ENCODE peak calls at places on chromosomes 3 and 15, in eight cellular contexts. P is fibroblast of lung, D is BE2C, F is GM12865, B is NB4, T is left ventricle myocardium inferior, V is lower lobe of right lung, O is BJ. J is an unnamed sample.

GRCh38 chr3:64384561-64384960 is 159.3 kb upstream of the PRICKLE2 start:
- DNase-seq in D (no peak), T (no peak), B (no peak), F (no peak), V (no peak), P (no peak), O (no peak), J (no peak)

GRCh38 chr15:22808761-22809280 is 22.4 kb downstream of the NIPA1 start:
- DNase-seq in V (no peak), P (peak; percentile 68), O (no peak), D (no peak), T (no peak), F (no peak), B (no peak), J (no peak)

GRCh38 chr3:11010406-11011165 is 18.0 kb downstream of the SLC6A1 start:
- DNase-seq in T (no peak), O (no peak), F (no peak), B (no peak), D (no peak), V (no peak), P (no peak), J (no peak)

GRCh38 chr3:51434746-51435323 is 43.8 kb downstream of the RBM15B start:
- DNase-seq in D (peak; percentile 19), V (no peak), O (no peak), B (peak; percentile 71), T (no peak), F (peak; percentile 63), P (peak; percentile 41), J (peak; percentile 38)

GRCh38 chr3:12049675-12050074 is 45.5 kb downstream of the SYN2 start:
- DNase-seq in P (peak; percentile 4), V (no peak), T (no peak), F (no peak), D (no peak), O (no peak), B (peak; percentile 13), J (no peak)

GRCh38 chr15:79853492-79854328 is 43.1 kb downstream of the MTHFS start:
- DNase-seq in D (peak; percentile 82), O (peak; percentile 44), P (peak; percentile 84), B (peak; percentile 84), V (peak; percentile 53), F (peak; percentile 86), T (peak; percentile 29), J (peak; percentile 76)

GRCh38 chr3:79041621-79042020 is 726.2 kb downstream of the ROBO1 start:
- DNase-seq in V (no peak), D (no peak), T (no peak), B (no peak), P (peak; percentile 42), O (no peak), F (no peak), J (no peak)

GRCh38 chr3:86416334-86416733 is 574.6 kb downstream of the VGLL3 start:
- DNase-seq in O (no peak), F (no peak), V (no peak), T (no peak), P (peak; percentile 25), B (no peak), D (no peak), J (no peak)

GRCh38 chr3:17355591-17355990 is 386.8 kb downstream of the TBC1D5 start:
- DNase-seq in D (no peak), P (peak; percentile 16), T (no peak), O (peak; percentile 28), F (no peak), B (no peak), V (no peak), J (no peak)

GRCh38 chr3:127694467-127695215 is 21.9 kb downstream of the ABTB1 start:
- DNase-seq in P (peak; percentile 11), F (peak; percentile 59), D (peak; percentile 77), T (peak; percentile 73), B (peak; percentile 65), O (no peak), V (peak; percentile 71), J (peak; percentile 54)
- TF ChIP-seq CTCF in P (peak; percentile 6), F (peak; percentile 27), D (peak; percentile 60), T (peak; percentile 68), B (peak; percentile 44), O (peak; percentile 19), V (peak; percentile 29), J (no peak)

GRCh38 chr3:142975316-142975995 is 12.0 kb upstream of the PAQR9 start:
- DNase-seq in B (no peak), F (no peak), T (no peak), P (no peak), V (no peak), O (no peak), D (no peak), J (no peak)
- TF ChIP-seq CTCF in B (no peak), F (peak; percentile 9), T (no peak), P (no peak), V (no peak), O (no peak), D (peak; percentile 18), J (no peak)

GRCh38 chr3:130480736-130481135 is 36.2 kb upstream of the COL6A6 start:
- DNase-seq in T (no peak), B (peak; percentile 40), O (no peak), V (no peak), D (peak; percentile 26), P (peak; percentile 42), F (peak; percentile 18), J (no peak)
- TF ChIP-seq CTCF in T (peak; percentile 48), B (peak; percentile 27), O (peak; percentile 50), V (peak; percentile 35), D (peak; percentile 38), P (peak; percentile 81), F (peak; percentile 15), J (peak; percentile 27)

GRCh38 chr3:123027292-123028232 is at the start of gene SEMA5B:
- DNase-seq in V (peak; percentile 46), P (peak; percentile 20), T (peak; percentile 31), D (peak; percentile 62), B (no peak), F (no peak), O (no peak), J (peak; percentile 81)
- TF ChIP-seq CTCF in V (peak; percentile 48), P (peak; percentile 18), T (peak; percentile 68), D (peak; percentile 34), B (no peak), F (peak; percentile 22), O (no peak), J (no peak)

DNA sequence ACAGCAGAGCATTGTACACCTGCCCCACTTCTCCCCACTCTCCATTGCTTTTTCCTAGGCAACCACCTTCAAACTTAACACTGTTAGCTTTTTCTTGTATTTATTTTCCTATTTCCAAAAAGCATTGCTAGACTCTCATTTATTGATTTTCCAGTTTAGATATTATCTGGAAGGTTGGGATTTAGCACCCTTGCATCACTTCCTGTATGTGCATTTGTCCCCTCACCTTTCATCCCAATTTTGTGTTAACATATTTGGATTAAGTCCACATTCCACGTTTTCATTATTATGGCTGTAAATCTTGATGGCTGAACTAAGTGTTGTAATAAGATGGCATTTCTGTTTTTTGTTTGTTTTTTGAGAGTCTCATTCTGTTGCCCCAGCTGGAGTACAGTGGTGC is 109.7 kb downstream of the TBC1D2B start:
- DNase-seq in D (no peak), F (no peak), P (no peak), T (no peak), V (no peak), B (no peak), O (no peak), J (no peak)
- TF ChIP-seq CTCF in D (no peak), F (no peak), P (no peak), T (no peak), V (no peak), B (no peak), O (no peak), J (no peak)

GRCh38 chr15:91553455-91553854 is 300.1 kb upstream of the SLCO3A1 start:
- DNase-seq in T (no peak), P (no peak), F (no peak), B (no peak), O (no peak), V (no peak), D (no peak), J (peak; percentile 23)

GRCh38 chr15:91552555-91552954 is 301.0 kb upstream of the SLCO3A1 start:
- DNase-seq in F (no peak), T (no peak), D (no peak), V (no peak), O (no peak), P (peak; percentile 47), B (no peak), J (no peak)

GRCh38 chr15:91549581-91549980 is 303.9 kb upstream of the SLCO3A1 start:
- DNase-seq in F (no peak), V (no peak), O (no peak), B (peak; percentile 7), D (no peak), T (no peak), P (no peak), J (no peak)

GRCh38 chr15:91547356-91547755 is 306.2 kb upstream of the SLCO3A1 start:
- DNase-seq in D (no peak), T (no peak), P (no peak), B (no peak), O (no peak), V (no peak), F (no peak), J (no peak)

GRCh38 chr15:91548588-91548987 is 304.9 kb upstream of the SLCO3A1 start:
- DNase-seq in V (no peak), T (peak; percentile 53), P (peak; percentile 37), B (no peak), O (no peak), D (no peak), F (no peak), J (no peak)
- TF ChIP-seq CTCF in V (no peak), T (no peak), P (no peak), B (no peak), O (no peak), D (no peak), F (no peak), J (no peak)

GRCh38 chr15:85618956-85619491 is 175.7 kb downstream of the KLHL25 start:
- DNase-seq in P (peak; percentile 98), F (peak; percentile 29), T (peak; percentile 74), O (peak; percentile 87), D (no peak), V (no peak), B (peak; percentile 82), J (peak; percentile 41)
- TF ChIP-seq CTCF in P (no peak), F (no peak), T (no peak), O (no peak), D (no peak), V (no peak), B (no peak), J (no peak)

GRCh38 chr3:24522155-24522579 is 27.5 kb upstream of the THRB start:
- DNase-seq in O (no peak), F (no peak), B (no peak), D (peak; percentile 3), T (no peak), P (no peak), V (no peak), J (peak; percentile 34)
- TF ChIP-seq CTCF in O (no peak), F (no peak), B (no peak), D (no peak), T (no peak), P (no peak), V (no peak), J (no peak)

DNA sequence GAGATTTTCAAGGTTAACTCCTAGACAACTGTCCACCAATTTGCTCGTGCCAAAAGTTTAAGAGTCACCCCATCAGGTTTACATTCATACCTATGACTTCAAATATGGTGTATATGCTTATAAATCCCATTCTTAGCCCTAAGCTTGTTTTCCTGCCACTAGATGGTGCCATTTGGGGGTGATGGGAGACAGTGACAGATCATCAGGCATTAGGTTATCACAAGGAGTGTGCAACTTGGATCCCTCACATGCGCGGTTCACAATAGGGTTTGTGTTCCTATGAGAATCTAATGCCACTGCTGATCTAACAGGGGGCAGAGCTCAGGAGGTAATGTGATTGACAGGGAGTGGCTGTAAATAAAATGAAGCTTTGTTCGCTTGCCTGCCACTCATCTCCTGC is 182.7 kb downstream of the CNTN6 start:
- DNase-seq in P (no peak), O (no peak), F (peak; percentile 24), D (peak; percentile 53), V (no peak), B (peak; percentile 42), T (no peak), J (peak; percentile 27)
- TF ChIP-seq CTCF in P (no peak), O (no peak), F (peak; percentile 33), D (peak; percentile 60), V (no peak), B (peak; percentile 44), T (no peak), J (peak; percentile 34)

J was measured in glutamatergic neuron.